ENCODE peak calls at places on chromosomes 2 and 18, in four cellular contexts. P is K562, G is GM12878, Z is HL-60. I is an unnamed sample.

GRCh38 chr2:190705280-190705679 is 56.4 kb downstream of the NAB1 start:
- DNase-seq in P (no peak), G (no peak), Z (no peak), I (no peak)

GRCh38 chr2:199659207-199659606 is 191.8 kb downstream of the FTCDNL1 start:
- DNase-seq in P (peak; percentile 54), G (no peak), Z (peak; percentile 30), I (no peak)

GRCh38 chr18:60176271-60176670 is 196.3 kb downstream of the MC4R start:
- DNase-seq in P (no peak), G (no peak), Z (no peak), I (no peak)

GRCh38 chr2:188527701-188528100 is 236.0 kb downstream of the GULP1 start:
- DNase-seq in P (no peak), G (no peak), Z (no peak), I (no peak)

GRCh38 chr2:15640291-15640711 is 48.6 kb downstream of the DDX1 start:
- DNase-seq in P (peak; percentile 38), G (no peak), Z (peak; percentile 67), I (no peak)

GRCh38 chr2:202152104-202152771 is 79.2 kb downstream of the KIAA2012 start:
- DNase-seq in P (no peak), G (no peak), Z (no peak), I (no peak)

GRCh38 chr2:166092889-166093288 is 34.9 kb downstream of the SCN1A start:
- DNase-seq in P (no peak), G (no peak), Z (no peak), I (no peak)

GRCh38 chr2:170217778-170218251 is 39.9 kb downstream of the MYO3B start:
- DNase-seq in P (no peak), G (no peak), Z (no peak), I (no peak)

GRCh38 chr2:109193807-109194702 is 65.0 kb downstream of the SH3RF3 start:
- DNase-seq in P (no peak), G (no peak), Z (no peak), I (no peak)

GRCh38 chr2:122239440-122239839 is 484.0 kb downstream of the TSN start:
- DNase-seq in P (no peak), G (no peak), Z (no peak), I (no peak)

GRCh38 chr2:150042844-150043503 is 444.5 kb downstream of the RND3 start:
- DNase-seq in P (no peak), G (no peak), Z (no peak), I (no peak)

GRCh38 chr18:21100141-21100540 is 11.5 kb downstream of the ROCK1 start:
- DNase-seq in P (no peak), G (no peak), Z (no peak), I (no peak)

GRCh38 chr2:43218221-43218549 is 8.2 kb downstream of the ZFP36L2 start:
- DNase-seq in P (no peak), G (no peak), Z (no peak), I (no peak)

GRCh38 chr2:43217228-43218220 is 8.9 kb downstream of the ZFP36L2 start:
- DNase-seq in P (no peak), G (no peak), Z (peak; percentile 64), I (no peak)

GRCh38 chr2:43220229-43220981 is 6.0 kb downstream of the ZFP36L2 start:
- DNase-seq in P (no peak), G (no peak), Z (no peak), I (no peak)

GRCh38 chr2:43219383-43220228 is 6.8 kb downstream of the ZFP36L2 start:
- DNase-seq in P (peak; percentile 89), G (peak; percentile 80), Z (peak; percentile 96), I (peak; percentile 72)

DNA sequence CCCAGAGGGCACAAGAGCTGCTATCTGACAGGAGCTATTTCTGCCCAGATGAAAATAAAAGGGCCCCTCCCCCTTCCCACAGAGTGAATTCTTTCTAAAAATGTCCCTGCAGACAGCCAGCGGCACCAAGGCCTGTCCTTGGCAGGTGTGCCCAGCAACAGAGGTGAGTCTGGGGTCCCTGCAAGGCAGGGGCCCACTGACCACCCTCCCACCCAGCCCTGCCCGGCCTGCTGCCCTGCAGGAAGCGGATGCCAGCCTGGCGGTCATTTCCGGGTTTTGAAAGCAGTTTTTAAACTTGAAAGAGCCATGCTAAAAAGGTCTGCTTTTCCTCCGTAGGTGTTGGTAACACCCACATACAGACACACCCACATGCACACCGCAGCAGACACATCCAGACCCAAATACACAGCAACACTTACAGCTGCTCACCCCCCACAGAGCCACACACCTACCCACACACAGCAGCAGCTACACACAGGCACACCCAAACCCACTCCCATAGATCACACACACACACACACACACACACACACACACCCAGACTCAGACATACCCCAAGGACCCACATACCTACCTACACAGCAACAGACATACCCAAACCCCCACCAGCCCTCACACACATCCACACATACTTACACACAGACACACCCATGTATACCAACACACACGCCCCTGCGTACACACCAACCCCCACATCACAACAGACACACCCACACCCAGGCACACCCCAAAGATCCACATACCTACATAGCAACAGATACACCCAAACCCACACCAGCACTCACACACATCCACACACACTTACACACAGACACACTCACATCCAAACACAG is 7.6 kb downstream of the ZFP36L2 start:
- DNase-seq in P (peak; percentile 53), G (no peak), Z (peak; percentile 90), I (no peak)
- TF ChIP-seq SPI1 in P (no peak), G (no peak), Z (no peak), I (no peak)

GRCh38 chr18:27921392-27921791 is 255.5 kb downstream of the CDH2 start:
- DNase-seq in P (no peak), G (no peak), Z (no peak), I (no peak)
- TF ChIP-seq SPI1 in P (no peak), G (no peak), Z (no peak), I (no peak)

GRCh38 chr18:49728542-49728941 is 84.8 kb downstream of the ACAA2 start:
- DNase-seq in P (peak; percentile 42), G (no peak), Z (peak; percentile 55), I (peak; percentile 36)
- TF ChIP-seq SPI1 in P (no peak), G (peak; percentile 22), Z (peak; percentile 40), I (no peak)

DNA sequence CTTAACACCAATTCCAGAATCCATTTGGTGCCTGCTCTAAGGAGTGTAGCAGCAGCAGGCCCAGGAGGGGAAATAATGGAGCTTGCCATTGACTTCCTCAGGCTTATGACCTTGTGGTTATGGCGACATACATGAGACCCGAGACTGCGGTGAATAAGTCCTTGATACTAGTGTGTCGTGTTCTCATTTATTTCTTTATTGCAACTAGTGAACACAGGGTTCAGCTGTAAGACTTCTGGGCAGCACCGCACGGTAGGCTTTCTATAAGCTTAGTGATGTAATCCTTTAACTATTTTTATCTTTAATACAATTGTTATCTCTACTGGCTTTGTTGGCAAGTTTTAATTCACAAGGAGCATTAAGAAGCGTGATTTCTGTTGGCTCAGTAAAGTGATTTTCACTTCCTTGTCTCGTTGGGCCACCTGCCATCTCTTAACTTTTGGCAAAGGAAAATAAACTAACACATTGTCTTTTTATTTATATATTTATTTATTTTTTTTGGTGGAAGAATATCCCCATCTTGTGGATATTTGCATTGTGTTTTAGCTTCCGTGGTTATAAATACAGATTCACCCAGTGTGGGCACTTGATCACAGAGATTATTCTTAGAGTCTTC is 139.8 kb downstream of the LTBP1 start:
- DNase-seq in P (no peak), G (no peak), Z (peak; percentile 74), I (no peak)
- TF ChIP-seq SPI1 in P (no peak), G (no peak), Z (peak; percentile 75), I (no peak)

DNA sequence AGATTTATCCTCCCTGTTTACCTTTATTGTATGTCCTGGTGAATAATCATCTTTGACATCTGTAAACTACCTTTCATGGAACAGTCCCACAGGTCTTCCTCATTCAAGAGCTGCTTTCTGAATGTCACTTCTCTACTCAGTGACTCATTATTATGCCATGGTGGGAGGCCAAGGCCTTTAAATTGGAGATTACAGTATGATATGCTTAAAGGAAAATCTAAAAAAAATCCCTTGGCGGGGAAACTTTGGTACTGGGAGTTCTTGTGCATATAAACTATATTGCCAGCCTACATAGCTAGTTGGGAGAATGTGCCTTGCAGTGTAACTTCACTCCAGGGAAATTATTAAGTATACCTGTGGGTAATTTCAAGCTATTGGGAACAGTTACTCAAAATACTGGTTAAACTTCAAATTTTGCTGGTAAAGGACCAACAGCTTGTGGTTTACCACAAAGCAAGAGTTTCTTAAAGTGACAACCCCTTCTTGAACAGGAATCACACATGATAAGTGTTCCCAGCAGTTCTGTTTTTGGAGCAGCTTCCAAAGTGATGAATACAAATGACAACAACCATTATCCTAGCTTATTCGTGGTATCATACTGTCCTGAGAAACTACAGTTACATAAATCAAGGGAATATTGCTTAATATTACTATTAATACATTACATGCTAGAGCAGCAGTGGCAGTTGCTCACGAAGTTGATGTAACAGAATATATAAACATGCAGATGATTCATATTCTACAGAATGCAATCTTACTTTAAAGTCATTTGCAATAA is 713.2 kb downstream of the TDRD15 start:
- DNase-seq in P (no peak), G (no peak), Z (no peak), I (no peak)
- TF ChIP-seq SPI1 in P (no peak), G (no peak), Z (no peak), I (no peak)

GRCh38 chr18:2303517-2304238 is 267.6 kb downstream of the METTL4 start:
- DNase-seq in P (no peak), G (no peak), Z (no peak), I (no peak)

GRCh38 chr18:2302628-2303516 is 268.4 kb downstream of the METTL4 start:
- DNase-seq in P (peak; percentile 77), G (no peak), Z (no peak), I (no peak)

GRCh38 chr18:2306641-2307040 is 264.7 kb downstream of the METTL4 start:
- DNase-seq in P (no peak), G (no peak), Z (no peak), I (no peak)

GRCh38 chr18:2302012-2302411 is 269.3 kb downstream of the METTL4 start:
- DNase-seq in P (no peak), G (no peak), Z (no peak), I (no peak)

DNA sequence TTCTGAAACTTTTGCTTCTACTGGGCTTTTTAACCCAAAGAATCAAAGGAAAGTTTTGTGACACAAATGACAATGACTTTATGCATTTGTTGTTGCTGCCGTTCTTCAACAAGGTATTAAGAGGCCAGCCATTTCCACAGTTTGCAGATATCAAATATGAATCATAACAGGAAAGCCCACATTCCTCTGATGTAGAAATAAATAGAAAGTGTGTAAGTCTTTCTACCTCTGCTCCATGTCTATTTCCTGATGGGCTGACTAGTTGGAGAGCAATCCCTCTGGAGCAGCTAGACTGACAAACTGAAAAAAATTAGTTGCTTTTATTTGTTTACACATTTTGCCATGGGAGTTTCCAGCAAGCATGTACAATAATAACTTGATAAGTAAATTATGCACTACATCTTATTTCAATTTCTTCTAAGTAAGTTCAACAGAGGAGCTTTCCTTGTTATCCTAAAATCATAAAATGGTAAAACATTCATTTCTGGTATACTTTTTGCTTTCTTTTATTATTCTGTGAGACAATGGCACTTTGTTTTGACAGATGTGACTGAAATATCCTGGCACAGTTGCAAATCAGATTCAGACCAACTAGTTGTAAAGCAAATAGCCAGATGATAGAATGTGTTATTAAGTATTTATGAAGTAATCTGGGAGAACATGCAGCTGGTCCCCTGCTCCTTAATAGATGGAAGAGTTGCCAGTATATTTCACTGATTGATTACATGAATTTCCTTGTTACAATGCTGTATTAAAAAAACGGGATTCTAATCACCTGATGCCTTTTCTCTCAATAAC is 266.7 kb downstream of the METTL4 start:
- DNase-seq in P (no peak), G (no peak), Z (no peak), I (no peak)
- TF ChIP-seq SPI1 in P (no peak), G (no peak), Z (no peak), I (no peak)

GRCh38 chr2:182901748-182902147 is 35.3 kb upstream of the FRZB start:
- DNase-seq in P (no peak), G (no peak), Z (no peak), I (no peak)
- TF ChIP-seq SPI1 in P (no peak), G (no peak), Z (no peak), I (no peak)

GRCh38 chr18:48222118-48222517 is 187.1 kb downstream of the ZBTB7C start:
- DNase-seq in P (no peak), G (peak; percentile 2), Z (peak; percentile 87), I (no peak)
- TF ChIP-seq SPI1 in P (no peak), G (no peak), Z (no peak), I (no peak)

GRCh38 chr2:158187908-158188307 is 86.2 kb downstream of the UPP2 start:
- DNase-seq in P (no peak), G (no peak), Z (no peak), I (no peak)
- TF ChIP-seq SPI1 in P (no peak), G (no peak), Z (no peak), I (no peak)